ENCODE peak calls at places on chromosomes 2 and 18, in seven cellular contexts. A, Z, K, V, P, E and H are unnamed samples.

GRCh38 chr18:59760212-59760997 is 63.2 kb upstream of the CCBE1 start:
- DNase-seq in K (no peak), V (no peak), E (no peak), P (no peak), Z (no peak), A (no peak), H (no peak)

GRCh38 chr2:145484443-145485086 is 964.6 kb upstream of the ZEB2 start:
- DNase-seq in E (peak; percentile 69), Z (no peak), A (no peak), V (no peak), P (peak; percentile 33), K (no peak), H (no peak)

GRCh38 chr18:11689031-11689971 is at the start of gene GNAL:
- DNase-seq in E (peak; percentile 77), K (peak; percentile 83), A (peak; percentile 83), P (peak; percentile 41), V (peak; percentile 85), Z (peak; percentile 80), H (peak; percentile 83)

GRCh38 chr18:77002496-77002895 is 130.1 kb downstream of the MBP start:
- DNase-seq in Z (no peak), K (no peak), P (no peak), V (no peak), A (no peak), E (no peak), H (no peak)

GRCh38 chr2:85972355-85972754 is 83.6 kb upstream of the ST3GAL5 start:
- DNase-seq in V (no peak), Z (no peak), K (no peak), E (no peak), A (no peak), P (no peak), H (no peak)

GRCh38 chr2:216673609-216674008 is 21.7 kb downstream of the IGFBP5 start:
- DNase-seq in A (no peak), K (no peak), V (no peak), P (no peak), Z (no peak), E (no peak), H (no peak)

GRCh38 chr2:120791961-120792295 is 56.3 kb downstream of the GLI2 start:
- DNase-seq in V (no peak), K (no peak), P (no peak), E (peak; percentile 66), A (no peak), Z (no peak), H (no peak)

GRCh38 chr2:207603486-207603885 is 21.7 kb downstream of the METTL21A start:
- DNase-seq in A (no peak), K (no peak), E (no peak), P (no peak), V (no peak), Z (no peak), H (no peak)

GRCh38 chr2:18788590-18788989 is 199.2 kb upstream of the NT5C1B start:
- DNase-seq in A (peak; percentile 42), K (peak; percentile 42), Z (peak; percentile 58), E (no peak), V (no peak), P (no peak), H (no peak)

GRCh38 chr2:29627366-29627765 is 294.0 kb downstream of the ALK start:
- DNase-seq in A (no peak), P (no peak), K (no peak), V (no peak), Z (no peak), E (no peak), H (no peak)

GRCh38 chr2:210442457-210442856 is 34.1 kb downstream of the LANCL1 start:
- DNase-seq in K (no peak), P (no peak), A (no peak), V (no peak), Z (no peak), E (no peak), H (no peak)

GRCh38 chr2:128302744-128303067 is 16.0 kb downstream of the HS6ST1 start:
- DNase-seq in P (no peak), Z (peak; percentile 14), V (no peak), A (peak; percentile 19), E (no peak), K (no peak), H (no peak)

GRCh38 chr18:51153659-51154371 is 43.7 kb downstream of the MEX3C start:
- DNase-seq in Z (no peak), V (no peak), E (no peak), P (peak; percentile 87), A (peak; percentile 59), K (no peak), H (no peak)

GRCh38 chr2:207223051-207223450 is 57.3 kb upstream of the KLF7 start:
- DNase-seq in Z (no peak), A (no peak), K (no peak), V (no peak), E (no peak), P (no peak), H (no peak)

GRCh38 chr2:96685285-96685591 is 42.7 kb downstream of the FER1L5 start:
- DNase-seq in Z (no peak), E (no peak), V (no peak), A (no peak), P (no peak), K (no peak), H (no peak)

GRCh38 chr18:38170845-38171244 is 605.2 kb upstream of the CELF4 start:
- DNase-seq in A (no peak), E (no peak), P (no peak), V (no peak), K (no peak), Z (no peak), H (no peak)

GRCh38 chr2:172086349-172087190 is 1.3 kb downstream of the DLX1 start:
- DNase-seq in Z (no peak), K (peak; percentile 43), E (no peak), V (no peak), P (peak; percentile 24), A (no peak), H (no peak)

GRCh38 chr2:172088245-172089004 is 3.1 kb downstream of the DLX1 start:
- DNase-seq in V (no peak), Z (no peak), E (no peak), A (no peak), P (no peak), K (no peak), H (peak; percentile 63)

GRCh38 chr2:172089005-172089504 is 3.7 kb downstream of the DLX1 start:
- DNase-seq in P (no peak), Z (no peak), K (no peak), V (no peak), E (no peak), A (no peak), H (no peak)

GRCh38 chr2:172087191-172087779 is 2.0 kb downstream of the DLX1 start:
- DNase-seq in K (no peak), P (no peak), Z (no peak), A (no peak), E (no peak), V (no peak), H (peak; percentile 55)

DNA sequence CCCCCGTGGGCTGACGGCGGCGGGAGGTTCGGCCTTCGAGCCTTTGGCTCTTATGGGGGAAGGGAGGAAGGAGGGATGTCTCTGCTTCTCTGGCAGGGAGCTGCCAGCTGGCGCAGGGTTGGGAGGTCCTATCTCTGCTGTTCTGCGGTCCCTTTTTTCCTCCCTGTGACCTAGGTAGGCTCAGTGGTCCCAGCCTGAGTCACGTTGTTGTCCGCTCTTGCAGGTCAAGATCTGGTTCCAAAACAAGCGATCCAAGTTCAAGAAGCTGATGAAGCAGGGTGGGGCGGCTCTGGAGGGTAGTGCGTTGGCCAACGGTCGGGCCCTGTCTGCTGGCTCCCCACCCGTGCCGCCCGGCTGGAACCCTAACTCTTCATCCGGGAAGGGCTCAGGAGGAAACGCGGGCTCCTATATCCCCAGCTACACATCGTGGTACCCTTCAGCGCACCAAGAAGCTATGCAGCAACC is 2.5 kb downstream of the DLX1 start:
- DNase-seq in K (no peak), A (no peak), Z (no peak), V (no peak), E (no peak), P (no peak), H (no peak)
- H3K4me1 ChIP-seq in K (peaks cover 43% of the 10 kb centered on the region), A (peaks cover 36% of the 10 kb centered on the region), Z (no peaks in the 10 kb centered on the region), V (peaks cover 34% of the 10 kb centered on the region), E (peaks cover 17% of the 10 kb centered on the region), P (peaks cover 6% of the 10 kb centered on the region), H (no peaks in the 10 kb centered on the region)

DNA sequence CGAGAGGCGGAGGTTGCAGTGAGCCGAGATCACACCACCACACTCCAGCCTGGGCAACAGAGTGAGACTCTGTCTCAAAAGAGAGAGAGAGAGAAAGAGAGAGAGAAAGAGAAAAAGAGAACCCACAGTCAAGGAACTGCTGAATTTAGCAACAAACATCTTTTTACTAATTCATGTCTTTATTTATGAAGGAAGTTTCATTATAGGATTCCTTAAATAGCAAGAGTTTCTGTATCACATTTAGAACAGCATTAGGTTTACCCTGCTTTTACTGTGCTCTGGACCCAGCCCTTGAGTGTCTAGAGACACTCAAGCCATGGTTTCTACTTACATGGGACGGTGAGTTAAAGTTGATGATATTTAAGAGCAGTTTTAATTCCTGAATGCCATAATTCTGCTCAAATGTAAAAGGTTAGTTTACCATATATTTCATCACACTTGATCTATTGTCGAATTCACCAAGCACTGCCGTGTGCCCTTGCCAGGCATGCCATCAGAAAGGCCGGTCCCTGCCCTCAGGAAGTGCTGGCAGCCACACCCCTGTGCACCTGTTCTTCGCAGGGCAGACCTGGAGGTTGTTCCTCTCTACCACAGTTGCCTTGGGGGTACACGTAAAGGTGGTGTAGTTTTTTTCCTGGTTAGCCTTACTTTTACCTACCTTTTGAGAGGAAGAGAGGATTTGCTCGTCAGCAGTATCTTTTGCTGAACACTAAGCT is 153.3 kb downstream of the LDLRAD4 start:
- DNase-seq in Z (no peak), A (no peak), V (no peak), E (no peak), K (no peak), P (no peak), H (no peak)
- H3K27ac ChIP-seq in Z (no peak overlapping the region), A (no peak overlapping the region), V (no peak overlapping the region), E (no peak overlapping the region), K (no peak overlapping the region), P (no peak overlapping the region), H (no peak overlapping the region)

DNA sequence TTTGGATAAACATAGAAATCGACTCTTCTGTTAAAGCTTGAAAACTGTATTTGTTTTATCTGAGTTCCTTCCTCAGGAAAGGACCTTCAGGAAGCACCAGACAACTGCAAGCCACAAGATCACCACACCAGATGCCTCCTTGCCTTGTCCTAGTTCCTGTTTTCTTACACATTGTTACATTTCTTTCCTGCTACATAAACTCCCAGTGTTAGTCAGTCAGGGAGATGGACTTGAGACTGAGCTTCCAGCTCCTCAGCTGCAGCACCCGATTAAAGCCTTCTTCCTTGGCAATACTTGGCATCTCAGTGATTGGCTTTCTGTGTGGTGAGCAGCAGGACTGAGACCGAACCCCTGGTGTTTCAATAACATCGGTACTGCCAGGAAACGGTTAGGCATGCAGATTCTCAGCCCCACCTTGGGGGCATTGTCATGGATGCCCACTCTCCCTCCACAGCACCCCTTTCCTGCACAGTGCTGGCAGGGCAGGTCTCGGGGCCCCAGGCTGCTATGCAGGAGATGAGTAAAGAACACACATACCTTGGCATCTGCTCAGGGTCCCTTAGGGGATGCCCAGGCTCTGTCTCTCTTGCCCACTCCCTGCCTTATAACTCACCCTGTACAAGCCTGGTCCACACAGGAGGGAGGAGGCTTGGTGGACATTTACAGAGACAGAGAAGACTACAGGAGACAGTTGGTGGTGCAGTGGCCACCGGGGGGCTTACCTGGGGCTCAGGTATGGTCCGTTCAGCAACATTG is 32.6 kb downstream of the ANKMY1 start:
- DNase-seq in Z (no peak), K (no peak), A (no peak), E (no peak), P (no peak), V (no peak), H (no peak)
- H3K9me3 ChIP-seq in Z (no peaks in the 10 kb centered on the region), K (no peaks in the 10 kb centered on the region), A (no peaks in the 10 kb centered on the region), E (peaks cover 17% of the 10 kb centered on the region), P (peaks cover 34% of the 10 kb centered on the region), V (no peaks in the 10 kb centered on the region), H (no peaks in the 10 kb centered on the region)

GRCh38 chr2:151973013-151973900 is 125.6 kb downstream of the CACNB4 start:
- DNase-seq in P (no peak), V (no peak), Z (no peak), A (no peak), K (no peak), E (no peak), H (no peak)
- H3K4me1 ChIP-seq in P (no peaks in the 10 kb centered on the region), V (no peaks in the 10 kb centered on the region), Z (no peaks in the 10 kb centered on the region), A (peaks cover 6% of the 10 kb centered on the region), K (no peaks in the 10 kb centered on the region), E (no peaks in the 10 kb centered on the region), H (no peaks in the 10 kb centered on the region)